ENCODE peak calls at places on chromosome 5, in four cellular contexts. X, K, M and R are unnamed samples. For H3K27me3, the result is how much of the 10 kb centered on the place peaks cover.

GRCh38 chr5:123720955-123721354 is 209.0 kb downstream of the CSNK1G3 start:
- DNase-seq in X (no peak), K (no peak), M (no peak), R (no peak)

GRCh38 chr5:19713740-19714139 is 274.3 kb downstream of the CDH18 start:
- DNase-seq in X (no peak), K (no peak), M (no peak), R (no peak)

GRCh38 chr5:159316519-159317383 is 13.5 kb downstream of the IL12B start:
- DNase-seq in X (peak), K (no peak), M (peak), R (no peak)

GRCh38 chr5:117943521-117943920 is 1044.8 kb downstream of the DTWD2 start:
- DNase-seq in X (no peak), K (no peak), M (no peak), R (no peak)

GRCh38 chr5:32831630-32832029 is 120.5 kb downstream of the NPR3 start:
- DNase-seq in X (no peak), K (no peak), M (no peak), R (no peak)

GRCh38 chr5:35857606-35858205 is 1.0 kb downstream of the IL7R start:
- DNase-seq in X (no peak), K (no peak), M (no peak), R (no peak)

GRCh38 chr5:162607879-162608278 is 540.3 kb downstream of the GABRG2 start:
- DNase-seq in X (no peak), K (no peak), M (no peak), R (no peak)

GRCh38 chr5:93019896-93020295 is 561.1 kb downstream of the NR2F1-AS1 start:
- DNase-seq in X (no peak), K (no peak), M (no peak), R (no peak)

GRCh38 chr5:77356740-77357139 is 135.4 kb downstream of the WDR41 start:
- DNase-seq in X (no peak), K (no peak), M (no peak), R (no peak)

GRCh38 chr5:150289551-150290390 is at the start of gene CAMK2A:
- DNase-seq in X (no peak), K (no peak), M (no peak), R (no peak)

GRCh38 chr5:36492998-36493655 is 113.3 kb upstream of the SLC1A3 start:
- DNase-seq in X (no peak), K (no peak), M (no peak), R (peak)

GRCh38 chr5:164484948-164485347 is 979.5 kb downstream of the MAT2B start:
- DNase-seq in X (no peak), K (no peak), M (no peak), R (no peak)

GRCh38 chr5:124972703-124973102 is 226.3 kb upstream of the ZNF608 start:
- DNase-seq in X (no peak), K (no peak), M (no peak), R (no peak)

GRCh38 chr5:160260881-160261815 is 31.8 kb downstream of the FABP6 start:
- DNase-seq in X (no peak), K (no peak), M (no peak), R (no peak)

GRCh38 chr5:137073192-137073591 is 425.9 kb downstream of the SPOCK1 start:
- DNase-seq in X (no peak), K (no peak), M (no peak), R (no peak)

GRCh38 chr5:176878463-176878862 is 20.7 kb downstream of the HK3 start:
- DNase-seq in X (no peak), K (no peak), M (no peak), R (no peak)
- H3K27me3 ChIP-seq in X (under half), K (under half), M (under half), R (under half)

GRCh38 chr5:168713051-168713450 is 133.9 kb upstream of the PANK3 start:
- DNase-seq in X (no peak), K (no peak), M (no peak), R (no peak)
- H3K27me3 ChIP-seq in X (under half), K (under half), M (under half), R (under half)

GRCh38 chr5:7850241-7850532 is 746 bp downstream of the CFAP90 start:
- DNase-seq in X (no peak), K (no peak), M (no peak), R (no peak)

GRCh38 chr5:7851240-7851592 is 283 bp upstream of the CFAP90 start:
- DNase-seq in X (no peak), K (no peak), M (no peak), R (no peak)

GRCh38 chr5:7850533-7851239 is at the start of gene CFAP90:
- DNase-seq in X (peak), K (peak), M (no peak), R (no peak)

GRCh38 chr5:7848296-7848695 is 2.6 kb downstream of the CFAP90 start:
- DNase-seq in X (no peak), K (no peak), M (no peak), R (no peak)

GRCh38 chr5:7849531-7850240 is 1.2 kb downstream of the CFAP90 start:
- DNase-seq in X (no peak), K (no peak), M (no peak), R (no peak)
- H3K27me3 ChIP-seq in X (under half), K (under half), M (under half), R (under half)

GRCh38 chr5:178323961-178324360 is 91.4 kb upstream of the PHYKPL start:
- DNase-seq in X (no peak), K (no peak), M (no peak), R (peak)

GRCh38 chr5:178326054-178326715 is 93.6 kb upstream of the PHYKPL start:
- DNase-seq in X (no peak), K (peak), M (no peak), R (peak)

GRCh38 chr5:178325311-178326053 is 92.9 kb upstream of the PHYKPL start:
- DNase-seq in X (no peak), K (peak), M (no peak), R (peak)

GRCh38 chr5:178323541-178323865 is 90.9 kb upstream of the PHYKPL start:
- DNase-seq in X (no peak), K (no peak), M (no peak), R (peak)

DNA sequence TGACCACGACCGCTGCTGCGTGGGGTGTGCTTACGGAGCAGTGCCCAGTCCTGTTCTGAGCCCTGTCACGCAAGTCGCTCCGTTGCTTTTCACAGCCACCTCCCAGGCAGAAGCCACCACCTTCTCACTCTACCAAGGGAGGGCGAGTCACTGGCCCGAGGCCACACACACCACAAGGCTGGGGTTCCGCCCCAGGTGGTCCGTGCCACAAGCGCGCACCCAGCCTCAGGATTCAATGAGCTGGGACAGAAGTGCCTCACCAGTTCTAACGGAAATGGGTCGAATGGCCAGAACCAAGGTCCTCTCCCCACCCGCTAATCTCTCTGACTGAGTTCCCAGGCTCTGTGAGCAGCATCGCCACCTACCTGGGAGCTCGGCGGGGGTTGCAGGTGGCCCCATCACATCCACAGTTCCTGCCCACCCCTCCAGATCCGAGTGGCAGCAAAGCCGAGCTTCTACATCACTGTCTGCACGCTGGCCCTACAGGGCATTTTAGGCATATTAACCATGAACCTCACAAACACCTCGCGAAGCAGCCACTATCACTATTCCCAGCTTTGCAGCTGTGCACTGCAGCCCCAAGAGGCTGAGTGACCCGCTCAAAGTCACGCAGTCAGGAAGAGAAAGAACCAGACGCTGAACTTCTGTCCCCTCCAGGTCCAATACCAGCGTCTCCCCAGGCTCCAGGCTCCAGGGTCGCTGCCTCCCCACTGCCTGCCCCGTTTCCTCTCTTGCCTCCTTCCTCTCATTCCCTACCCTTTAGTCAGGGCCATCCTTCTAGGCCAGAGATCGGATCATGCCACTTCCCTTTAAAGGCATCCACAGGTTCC is 92.1 kb upstream of the PHYKPL start:
- DNase-seq in X (no peak), K (peak), M (no peak), R (peak)
- H3K27me3 ChIP-seq in X (under half), K (under half), M (under half), R (under half)

GRCh38 chr5:135930029-135930948 is 24.5 kb downstream of the LECT2 start:
- DNase-seq in X (no peak), K (peak), M (no peak), R (no peak)

GRCh38 chr5:135934939-135935338 is 19.8 kb downstream of the LECT2 start:
- DNase-seq in X (no peak), K (no peak), M (no peak), R (no peak)

DNA sequence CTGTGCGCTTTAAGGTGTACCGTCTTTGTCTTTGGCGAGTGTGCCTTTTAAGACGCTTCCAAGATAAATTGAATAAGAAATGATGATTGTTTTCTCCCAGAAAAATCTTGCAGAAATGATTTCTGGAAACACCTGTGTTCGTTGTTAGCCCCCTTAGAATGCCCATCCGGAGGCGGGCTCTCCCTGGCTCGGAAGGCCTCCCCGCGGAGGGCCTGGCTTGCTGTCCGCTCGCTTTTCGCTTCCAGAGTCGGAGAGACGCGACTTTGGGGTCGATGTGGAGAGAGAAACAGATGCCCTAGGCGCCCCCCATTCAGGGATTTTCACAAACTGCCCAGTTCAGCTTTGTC is 23.9 kb downstream of the LECT2 start:
- DNase-seq in X (no peak), K (no peak), M (no peak), R (no peak)
- H3K27me3 ChIP-seq in X (under half), K (half or more), M (under half), R (half or more)